ENCODE peak calls at places on chromosomes 7 and 10, in six cellular contexts. One of them, this sample, is unnamed.

GRCh38 chr10:103504181-103504783 is 10.8 kb downstream of the NEURL1 start:
- DNase-seq in colonic mucosa: no peak
- DNase-seq in kidney tubule cell: peak
- DNase-seq in HEK293T: no peak
- DNase-seq in cardiac muscle cell: no peak
- DNase-seq in SK-N-DZ: no peak
- DNase-seq in this sample: peak

GRCh38 chr10:22369433-22370072 is 24.3 kb downstream of the SPAG6 start:
- DNase-seq in colonic mucosa: no peak
- DNase-seq in kidney tubule cell: peak
- DNase-seq in HEK293T: no peak
- DNase-seq in cardiac muscle cell: no peak
- DNase-seq in SK-N-DZ: no peak
- DNase-seq in this sample: no peak

GRCh38 chr10:73997479-73997805 is 474 bp upstream of the VCL start:
- DNase-seq in colonic mucosa: no peak
- DNase-seq in kidney tubule cell: no peak
- DNase-seq in HEK293T: no peak
- DNase-seq in cardiac muscle cell: no peak
- DNase-seq in SK-N-DZ: no peak
- DNase-seq in this sample: peak

GRCh38 chr7:73851410-73852338 is 9.3 kb upstream of the TMEM270 start:
- DNase-seq in colonic mucosa: no peak
- DNase-seq in kidney tubule cell: peak
- DNase-seq in HEK293T: no peak
- DNase-seq in cardiac muscle cell: no peak
- DNase-seq in SK-N-DZ: no peak
- DNase-seq in this sample: peak

GRCh38 chr10:104548090-104548489 is 93.0 kb upstream of the SORCS3 start:
- DNase-seq in colonic mucosa: no peak
- DNase-seq in kidney tubule cell: peak
- DNase-seq in HEK293T: no peak
- DNase-seq in cardiac muscle cell: peak
- DNase-seq in SK-N-DZ: no peak
- DNase-seq in this sample: no peak

GRCh38 chr7:54811925-54812264 is 52.9 kb upstream of the SEC61G start:
- DNase-seq in colonic mucosa: no peak
- DNase-seq in kidney tubule cell: no peak
- DNase-seq in HEK293T: no peak
- DNase-seq in cardiac muscle cell: no peak
- DNase-seq in SK-N-DZ: no peak
- DNase-seq in this sample: no peak

GRCh38 chr7:84261509-84261908 is 66.9 kb upstream of the SEMA3A start:
- DNase-seq in colonic mucosa: no peak
- DNase-seq in kidney tubule cell: no peak
- DNase-seq in HEK293T: no peak
- DNase-seq in cardiac muscle cell: no peak
- DNase-seq in SK-N-DZ: no peak
- DNase-seq in this sample: no peak

GRCh38 chr10:46328853-46329689 is 42.3 kb downstream of the ANTXRL start:
- DNase-seq in colonic mucosa: no peak
- DNase-seq in kidney tubule cell: no peak
- DNase-seq in HEK293T: no peak
- DNase-seq in cardiac muscle cell: no peak
- DNase-seq in SK-N-DZ: no peak
- DNase-seq in this sample: no peak

GRCh38 chr7:12220321-12221046 is 9.4 kb downstream of the TMEM106B start:
- DNase-seq in colonic mucosa: no peak
- DNase-seq in kidney tubule cell: no peak
- DNase-seq in HEK293T: no peak
- DNase-seq in cardiac muscle cell: no peak
- DNase-seq in SK-N-DZ: no peak
- DNase-seq in this sample: no peak

GRCh38 chr10:121616291-121616690 is 18.0 kb upstream of the FGFR2 start:
- DNase-seq in colonic mucosa: no peak
- DNase-seq in kidney tubule cell: no peak
- DNase-seq in HEK293T: no peak
- DNase-seq in cardiac muscle cell: no peak
- DNase-seq in SK-N-DZ: no peak
- DNase-seq in this sample: no peak

GRCh38 chr10:103581499-103581898 is 88.0 kb downstream of the NEURL1 start:
- DNase-seq in colonic mucosa: no peak
- DNase-seq in kidney tubule cell: no peak
- DNase-seq in HEK293T: no peak
- DNase-seq in cardiac muscle cell: no peak
- DNase-seq in SK-N-DZ: no peak
- DNase-seq in this sample: no peak

GRCh38 chr7:47329320-47329926 is 252.5 kb downstream of the TNS3 start:
- DNase-seq in colonic mucosa: no peak
- DNase-seq in kidney tubule cell: no peak
- DNase-seq in HEK293T: no peak
- DNase-seq in cardiac muscle cell: no peak
- DNase-seq in SK-N-DZ: no peak
- DNase-seq in this sample: no peak

GRCh38 chr7:132125096-132125495 is 451.2 kb downstream of the PLXNA4 start:
- DNase-seq in colonic mucosa: no peak
- DNase-seq in kidney tubule cell: peak
- DNase-seq in HEK293T: no peak
- DNase-seq in cardiac muscle cell: no peak
- DNase-seq in SK-N-DZ: no peak
- DNase-seq in this sample: no peak

GRCh38 chr10:85622425-85622824 is 744.2 kb downstream of the GRID1 start:
- DNase-seq in colonic mucosa: no peak
- DNase-seq in kidney tubule cell: no peak
- DNase-seq in HEK293T: no peak
- DNase-seq in cardiac muscle cell: no peak
- DNase-seq in SK-N-DZ: no peak
- DNase-seq in this sample: no peak

GRCh38 chr10:78367012-78367411 is 333.3 kb downstream of the RPS24 start:
- DNase-seq in colonic mucosa: no peak
- DNase-seq in kidney tubule cell: no peak
- DNase-seq in HEK293T: no peak
- DNase-seq in cardiac muscle cell: peak
- DNase-seq in SK-N-DZ: no peak
- DNase-seq in this sample: no peak

GRCh38 chr10:118955531-118956252 is 73.8 kb upstream of the NANOS1 start:
- DNase-seq in colonic mucosa: no peak
- DNase-seq in kidney tubule cell: no peak
- DNase-seq in HEK293T: no peak
- DNase-seq in cardiac muscle cell: no peak
- DNase-seq in SK-N-DZ: no peak
- DNase-seq in this sample: no peak

GRCh38 chr10:61545170-61545569 is 92.0 kb upstream of the TMEM26 start:
- DNase-seq in colonic mucosa: no peak
- DNase-seq in kidney tubule cell: no peak
- DNase-seq in HEK293T: no peak
- DNase-seq in cardiac muscle cell: no peak
- DNase-seq in SK-N-DZ: no peak
- DNase-seq in this sample: no peak

GRCh38 chr7:31890198-31890597 is 180.0 kb downstream of the PDE1C start:
- DNase-seq in colonic mucosa: no peak
- DNase-seq in kidney tubule cell: no peak
- DNase-seq in HEK293T: no peak
- DNase-seq in cardiac muscle cell: no peak
- DNase-seq in SK-N-DZ: no peak
- DNase-seq in this sample: no peak

GRCh38 chr7:22565315-22565811 is 65.4 kb upstream of the STEAP1B start:
- DNase-seq in colonic mucosa: no peak
- DNase-seq in kidney tubule cell: peak
- DNase-seq in HEK293T: no peak
- DNase-seq in cardiac muscle cell: peak
- DNase-seq in SK-N-DZ: no peak
- DNase-seq in this sample: peak

GRCh38 chr10:122279725-122280141 is 8.6 kb downstream of the BTBD16 start:
- DNase-seq in colonic mucosa: no peak
- DNase-seq in kidney tubule cell: peak
- DNase-seq in HEK293T: peak
- DNase-seq in cardiac muscle cell: peak
- DNase-seq in SK-N-DZ: peak
- DNase-seq in this sample: peak

GRCh38 chr10:60450291-60450690 is 60.6 kb upstream of the ANK3 start:
- DNase-seq in colonic mucosa: no peak
- DNase-seq in kidney tubule cell: no peak
- DNase-seq in HEK293T: no peak
- DNase-seq in cardiac muscle cell: no peak
- DNase-seq in SK-N-DZ: no peak
- DNase-seq in this sample: no peak

GRCh38 chr7:29565634-29565981 is 2.0 kb downstream of the PRR15 start:
- DNase-seq in colonic mucosa: no peak
- DNase-seq in kidney tubule cell: no peak
- DNase-seq in HEK293T: no peak
- DNase-seq in cardiac muscle cell: no peak
- DNase-seq in SK-N-DZ: no peak
- DNase-seq in this sample: no peak

GRCh38 chr10:102633282-102633681 is 11.0 kb upstream of the TRIM8 start:
- DNase-seq in colonic mucosa: no peak
- DNase-seq in kidney tubule cell: peak
- DNase-seq in HEK293T: no peak
- DNase-seq in cardiac muscle cell: peak
- DNase-seq in SK-N-DZ: no peak
- DNase-seq in this sample: no peak

GRCh38 chr10:75650648-75651047 is 219.2 kb downstream of the LRMDA start:
- DNase-seq in colonic mucosa: no peak
- DNase-seq in kidney tubule cell: no peak
- DNase-seq in HEK293T: no peak
- DNase-seq in cardiac muscle cell: no peak
- DNase-seq in SK-N-DZ: no peak
- DNase-seq in this sample: no peak

GRCh38 chr7:14207154-14207553 is 217.7 kb upstream of the ETV1 start:
- DNase-seq in colonic mucosa: no peak
- DNase-seq in kidney tubule cell: peak
- DNase-seq in HEK293T: no peak
- DNase-seq in cardiac muscle cell: no peak
- DNase-seq in SK-N-DZ: no peak
- DNase-seq in this sample: peak

GRCh38 chr7:31033674-31034073 is 18.4 kb upstream of the ADCYAP1R1 start:
- DNase-seq in colonic mucosa: no peak
- DNase-seq in kidney tubule cell: no peak
- DNase-seq in HEK293T: no peak
- DNase-seq in cardiac muscle cell: no peak
- DNase-seq in SK-N-DZ: no peak
- DNase-seq in this sample: no peak

GRCh38 chr10:100670828-100671479 is 74.4 kb upstream of the PAX2 start:
- DNase-seq in colonic mucosa: peak
- DNase-seq in kidney tubule cell: peak
- DNase-seq in HEK293T: peak
- DNase-seq in cardiac muscle cell: peak
- DNase-seq in SK-N-DZ: no peak
- DNase-seq in this sample: no peak

GRCh38 chr10:22379059-22379458 is 33.8 kb downstream of the SPAG6 start:
- DNase-seq in colonic mucosa: no peak
- DNase-seq in kidney tubule cell: no peak
- DNase-seq in HEK293T: no peak
- DNase-seq in cardiac muscle cell: no peak
- DNase-seq in SK-N-DZ: no peak
- DNase-seq in this sample: no peak

GRCh38 chr7:116339564-116339963 is 129.2 kb downstream of the TES start:
- DNase-seq in colonic mucosa: no peak
- DNase-seq in kidney tubule cell: peak
- DNase-seq in HEK293T: no peak
- DNase-seq in cardiac muscle cell: no peak
- DNase-seq in SK-N-DZ: no peak
- DNase-seq in this sample: no peak

GRCh38 chr7:1662101-1662500 is 8.0 kb upstream of the ELFN1 start:
- DNase-seq in colonic mucosa: no peak
- DNase-seq in kidney tubule cell: peak
- DNase-seq in HEK293T: no peak
- DNase-seq in cardiac muscle cell: no peak
- DNase-seq in SK-N-DZ: no peak
- DNase-seq in this sample: no peak

GRCh38 chr10:91603931-91604331 is 28.9 kb downstream of the PPP1R3C start:
- DNase-seq in colonic mucosa: no peak
- DNase-seq in kidney tubule cell: peak
- DNase-seq in HEK293T: no peak
- DNase-seq in cardiac muscle cell: no peak
- DNase-seq in SK-N-DZ: no peak
- DNase-seq in this sample: peak

GRCh38 chr7:7565746-7566650 is 686 bp upstream of the MIOS start:
- DNase-seq in colonic mucosa: peak
- DNase-seq in kidney tubule cell: peak
- DNase-seq in HEK293T: no peak
- DNase-seq in cardiac muscle cell: no peak
- DNase-seq in SK-N-DZ: peak
- DNase-seq in this sample: peak

GRCh38 chr10:58755688-58756087 is 243.0 kb downstream of the BICC1 start:
- DNase-seq in colonic mucosa: no peak
- DNase-seq in kidney tubule cell: peak
- DNase-seq in HEK293T: no peak
- DNase-seq in cardiac muscle cell: no peak
- DNase-seq in SK-N-DZ: no peak
- DNase-seq in this sample: peak

GRCh38 chr10:3672220-3672619 is 112.8 kb downstream of the KLF6 start:
- DNase-seq in colonic mucosa: no peak
- DNase-seq in kidney tubule cell: no peak
- DNase-seq in HEK293T: no peak
- DNase-seq in cardiac muscle cell: no peak
- DNase-seq in SK-N-DZ: peak
- DNase-seq in this sample: no peak

This sample was measured in kidney glomerular epithelial cell.